ENCODE peak calls at places on chromosomes 2 and 18, in four cellular contexts. P is HepG2, T is K562, M is GM12892. B is an unnamed sample.

GRCh38 chr2:199798881-199799580 is 52.0 kb downstream of the FTCDNL1 start:
- DNase-seq in P (no peak), T (no peak), M (no peak), B (no peak)

GRCh38 chr18:69686861-69687260 is 260.8 kb downstream of the CD226 start:
- DNase-seq in P (no peak), T (no peak), M (no peak), B (no peak)

GRCh38 chr2:132937629-132938028 is 267.6 kb upstream of the LYPD1 start:
- DNase-seq in P (no peak), T (no peak), M (no peak), B (no peak)

GRCh38 chr18:69974365-69974764 is 26.7 kb upstream of the CD226 start:
- DNase-seq in P (peak), T (no peak), M (no peak), B (no peak)

GRCh38 chr2:11582526-11583202 is 48.8 kb downstream of the GREB1 start:
- DNase-seq in P (peak), T (peak), M (peak), B (peak)

GRCh38 chr2:102397167-102397566 is 25.8 kb upstream of the IL18RAP start:
- DNase-seq in P (no peak), T (no peak), M (no peak), B (no peak)

GRCh38 chr18:13219576-13219975 is 1.0 kb downstream of the LDLRAD4 start:
- DNase-seq in P (no peak), T (no peak), M (no peak), B (no peak)

GRCh38 chr2:136117391-136117841 is 533 bp downstream of the CXCR4 start:
- DNase-seq in P (no peak), T (no peak), M (peak), B (no peak)

GRCh38 chr2:178241852-178242551 is 47.7 kb downstream of the OSBPL6 start:
- DNase-seq in P (no peak), T (no peak), M (no peak), B (no peak)

GRCh38 chr18:26342646-26343045 is 116.4 kb downstream of the TAF4B start:
- DNase-seq in P (no peak), T (no peak), M (no peak), B (no peak)

GRCh38 chr18:50089702-50090101 is 105.2 kb downstream of the MYO5B start:
- DNase-seq in P (no peak), T (no peak), M (no peak), B (no peak)

GRCh38 chr2:181776336-181776735 is 96.0 kb upstream of the NEUROD1 start:
- DNase-seq in P (no peak), T (no peak), M (no peak), B (no peak)

GRCh38 chr18:14922031-14922430 is 174.1 kb downstream of the ANKRD30B start:
- DNase-seq in P (no peak), T (no peak), M (no peak), B (no peak)

GRCh38 chr2:19536136-19536535 is 177.7 kb upstream of the OSR1 start:
- DNase-seq in P (peak), T (no peak), M (no peak), B (no peak)

GRCh38 chr2:125526093-125526492 is 1129.9 kb upstream of the GYPC start:
- DNase-seq in P (peak), T (no peak), M (no peak), B (no peak)

GRCh38 chr2:236892721-236893120 is 193.0 kb upstream of the COPS8 start:
- DNase-seq in P (no peak), T (no peak), M (no peak), B (no peak)

GRCh38 chr2:231613054-231613654 is 20.5 kb downstream of the TEX44 start:
- DNase-seq in P (peak), T (no peak), M (no peak), B (no peak)

GRCh38 chr2:238868616-238869292 is 20.9 kb downstream of the TWIST2 start:
- DNase-seq in P (peak), T (no peak), M (no peak), B (no peak)

GRCh38 chr2:11506611-11506969 is 27.3 kb upstream of the GREB1 start:
- DNase-seq in P (peak), T (no peak), M (no peak), B (no peak)

GRCh38 chr2:195595825-195596224 is 61.2 kb upstream of the SLC39A10 start:
- DNase-seq in P (no peak), T (peak), M (no peak), B (no peak)

GRCh38 chr2:219622472-219622871 is 5.0 kb upstream of the SLC4A3 start:
- DNase-seq in P (no peak), T (no peak), M (no peak), B (no peak)

GRCh38 chr2:175309799-175310198 is 128.3 kb upstream of the ATP5MC3 start:
- DNase-seq in P (peak), T (peak), M (no peak), B (peak)

GRCh38 chr2:148549001-148549400 is 95.5 kb upstream of the EPC2 start:
- DNase-seq in P (no peak), T (no peak), M (no peak), B (no peak)

GRCh38 chr2:74556831-74557370 is 2.4 kb downstream of the DOK1 start:
- DNase-seq in P (no peak), T (no peak), M (no peak), B (no peak)
- TF ChIP-seq POLR2A in P (no peak), T (no peak), M (peak), B (no peak)

DNA sequence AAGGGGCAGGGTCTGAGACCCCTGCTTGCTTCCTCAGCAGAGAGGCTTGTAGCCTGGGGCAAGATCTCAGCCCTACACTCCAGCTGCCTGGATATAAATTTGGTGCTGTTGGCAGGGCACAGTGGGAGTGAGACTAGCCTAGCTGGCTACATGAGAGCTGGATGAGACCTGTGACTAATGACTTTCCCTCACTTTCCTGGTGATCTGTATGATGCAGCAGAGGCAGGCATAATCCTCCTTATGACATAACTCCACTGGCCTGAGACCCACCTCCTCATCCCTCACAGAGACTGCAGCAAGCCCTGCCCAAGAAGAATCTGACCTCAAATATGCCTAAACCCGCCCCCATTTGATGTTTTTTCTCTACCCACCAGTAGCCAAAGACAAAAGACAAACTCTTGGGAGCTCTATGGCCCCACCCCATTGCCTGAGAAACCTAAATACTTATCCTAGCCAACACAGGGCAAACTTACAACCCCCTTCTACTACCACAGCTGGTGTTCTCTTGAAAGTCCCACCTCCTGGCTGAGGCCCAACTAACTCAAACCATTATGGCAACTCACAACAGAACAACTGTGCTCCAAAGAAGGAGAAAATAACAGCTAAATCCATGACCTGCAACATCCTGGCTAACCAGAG is 102.7 kb downstream of the NR4A2 start:
- DNase-seq in P (no peak), T (no peak), M (no peak), B (no peak)
- TF ChIP-seq TAF1 in P (no peak), T (no peak), M (no peak), B (no peak)

GRCh38 chr2:98485453-98485755 is 40.7 kb downstream of the INPP4A start:
- DNase-seq in P (no peak), T (no peak), M (no peak), B (no peak)

GRCh38 chr2:98486374-98486981 is 41.8 kb downstream of the INPP4A start:
- DNase-seq in P (no peak), T (no peak), M (no peak), B (no peak)

GRCh38 chr2:98488252-98488651 is 43.6 kb downstream of the INPP4A start:
- DNase-seq in P (no peak), T (no peak), M (no peak), B (no peak)

GRCh38 chr2:98487101-98487805 is 42.6 kb downstream of the INPP4A start:
- DNase-seq in P (no peak), T (no peak), M (no peak), B (no peak)

GRCh38 chr2:98487806-98488189 is 43.1 kb downstream of the INPP4A start:
- DNase-seq in P (peak), T (peak), M (no peak), B (no peak)
- TF ChIP-seq POLR2A in P (no peak), T (no peak), M (peak), B (peak)

GRCh38 chr2:59027320-59027719 is 786.2 kb upstream of the FANCL start:
- DNase-seq in P (no peak), T (no peak), M (no peak), B (no peak)
- TF ChIP-seq TAF1 in P (no peak), T (no peak), M (no peak), B (no peak)

DNA sequence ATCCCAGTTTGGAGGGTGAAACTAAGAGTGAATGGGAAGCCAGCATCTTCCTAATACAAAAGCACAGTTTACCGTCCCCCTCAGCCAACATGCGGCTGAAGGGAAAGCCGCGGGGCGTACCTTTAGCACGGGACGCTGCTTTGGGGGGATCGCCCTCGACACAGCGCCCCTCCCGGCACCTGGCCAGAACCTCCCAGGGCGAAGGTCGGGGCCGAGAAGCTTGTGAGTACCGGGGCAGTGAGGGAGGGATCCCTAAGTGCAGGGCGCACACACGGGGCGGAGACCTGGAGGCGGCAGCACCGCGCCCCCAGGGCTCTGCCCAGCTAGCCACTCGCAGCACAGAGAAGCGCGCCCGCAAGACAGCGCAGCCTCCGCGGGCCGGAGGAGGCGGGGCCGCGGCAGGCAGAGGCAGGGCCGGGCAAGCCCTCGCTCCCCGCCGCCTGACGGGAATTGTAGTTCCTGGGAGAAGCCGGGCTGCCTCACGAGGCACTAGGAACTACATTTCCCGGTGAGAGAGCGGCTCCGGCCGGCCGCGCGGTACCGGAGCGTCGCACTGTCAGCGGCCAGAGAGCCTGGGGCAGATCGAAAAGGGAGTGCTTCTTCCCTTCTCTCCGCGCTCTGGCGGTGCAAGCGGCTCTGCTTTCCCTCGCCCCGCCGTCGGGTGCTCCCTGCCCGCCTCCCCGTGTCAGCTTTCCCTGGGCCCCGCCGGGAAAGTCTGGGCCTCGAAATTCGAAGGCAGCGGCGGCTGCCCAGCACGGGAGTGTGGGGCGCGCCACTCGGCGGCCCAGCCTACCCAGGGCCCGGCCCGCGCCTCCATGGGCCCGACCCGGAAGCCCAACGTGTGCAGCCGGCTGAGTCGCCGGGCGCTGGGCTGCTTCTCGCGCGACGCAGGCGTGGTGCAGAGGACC is at the start of the genes DCAF17 and METTL8:
- DNase-seq in P (peak), T (peak), M (peak), B (peak)
- TF ChIP-seq POLR2A in P (peak), T (peak), M (peak), B (peak)

DNA sequence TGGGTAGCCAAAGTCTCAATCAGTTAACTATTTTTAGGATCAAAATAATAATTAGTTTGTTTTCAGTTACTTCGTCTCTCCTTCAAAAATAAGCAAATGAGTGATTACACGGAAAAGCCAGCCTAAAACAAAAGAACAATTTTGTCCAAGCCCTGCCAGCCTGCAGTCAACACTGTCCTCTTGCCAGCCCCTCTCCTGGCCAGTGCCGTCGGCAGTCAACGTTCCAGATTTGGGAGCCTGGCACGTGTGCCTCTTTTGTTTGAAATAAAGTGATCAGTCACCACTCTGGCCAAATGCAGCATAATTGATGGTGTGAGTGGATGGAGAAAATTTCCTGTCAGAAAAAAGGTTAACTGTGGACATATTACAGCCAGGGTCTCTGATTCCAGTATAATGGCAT is 260.6 kb upstream of the SKOR2 start:
- DNase-seq in P (no peak), T (no peak), M (no peak), B (no peak)
- TF ChIP-seq TAF1 in P (no peak), T (no peak), M (no peak), B (no peak)

DNA sequence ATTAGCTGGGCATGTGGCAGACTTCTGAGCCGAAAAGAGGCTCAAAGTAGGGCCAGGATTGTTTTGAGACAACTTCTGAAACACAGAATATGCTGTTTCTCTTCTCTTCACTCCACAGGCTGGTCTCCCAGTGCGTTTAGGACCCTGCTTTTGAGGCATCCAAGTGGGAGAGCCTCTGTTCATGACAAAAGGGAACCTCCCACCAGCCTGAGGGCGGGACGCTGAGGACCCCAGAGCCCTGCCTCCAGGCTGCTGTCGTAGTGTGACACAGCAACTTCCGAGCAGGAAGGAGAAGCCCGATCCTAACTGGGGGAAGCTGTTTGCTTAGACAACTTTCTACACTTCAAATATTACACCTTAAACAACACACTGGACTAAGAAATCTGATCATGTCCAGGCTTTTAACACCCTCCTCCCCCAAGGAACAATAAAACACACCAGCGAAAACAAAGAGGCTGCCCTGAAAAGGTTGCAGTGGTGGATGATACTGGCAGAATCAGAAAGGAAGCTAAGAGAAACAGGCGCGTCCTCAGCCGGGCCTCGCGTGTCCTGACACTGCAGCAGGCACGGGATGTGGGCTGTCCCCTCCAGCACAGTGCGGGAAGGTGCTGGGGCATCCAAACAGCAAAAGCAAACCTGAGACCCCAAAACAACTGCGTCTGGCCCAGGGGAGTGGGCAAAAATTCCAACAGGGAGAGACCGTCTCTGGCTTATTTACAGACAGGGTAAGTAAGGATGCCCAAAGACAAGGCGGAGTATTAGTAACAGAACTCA is 9.3 kb downstream of the SERTAD2 start:
- DNase-seq in P (peak), T (peak), M (no peak), B (peak)
- TF ChIP-seq POLR2A in P (no peak), T (peak), M (peak), B (no peak)

B was measured in GM12891.